ENCODE peak calls at places on chromosomes 6 and 20, in seven cellular contexts. J, N, I, A, F, Y and V are unnamed samples.
A peak's percentile ranks its signal among the peaks of the same experiment; 100 is the strongest.

GRCh38 chr6:21396313-21396712 is 197.2 kb upstream of the SOX4 start:
- DNase-seq in J (no peak), N (peak; percentile 43), I (no peak), A (peak; percentile 61), F (no peak), Y (no peak), V (no peak)

GRCh38 chr20:24379116-24379927 is 90.1 kb upstream of the SYNDIG1 start:
- DNase-seq in J (no peak), N (peak; percentile 93), I (no peak), A (peak; percentile 2), F (no peak), Y (no peak), V (no peak)

GRCh38 chr20:60486345-60486744 is 528.1 kb downstream of the CDH26 start:
- DNase-seq in J (no peak), N (no peak), I (no peak), A (no peak), F (no peak), Y (no peak), V (no peak)

GRCh38 chr6:53616450-53617357 is 48.9 kb downstream of the KLHL31 start:
- DNase-seq in J (no peak), N (no peak), I (no peak), A (no peak), F (no peak), Y (no peak), V (no peak)

GRCh38 chr20:35724321-35725230 is 17.5 kb downstream of the RBM39 start:
- DNase-seq in J (no peak), N (no peak), I (no peak), A (no peak), F (no peak), Y (no peak), V (no peak)

GRCh38 chr6:45555981-45556771 is 178.4 kb upstream of the SUPT3H start:
- DNase-seq in J (no peak), N (peak; percentile 54), I (no peak), A (no peak), F (no peak), Y (no peak), V (no peak)

GRCh38 chr6:22468566-22468965 is 100.8 kb upstream of the HDGFL1 start:
- DNase-seq in J (no peak), N (peak; percentile 4), I (no peak), A (no peak), F (no peak), Y (no peak), V (no peak)

GRCh38 chr6:27617700-27618689 is 145.1 kb upstream of the ZNF184 start:
- DNase-seq in J (no peak), N (peak; percentile 68), I (no peak), A (peak; percentile 81), F (no peak), Y (no peak), V (no peak)

GRCh38 chr6:21357262-21357661 is 236.3 kb upstream of the SOX4 start:
- DNase-seq in J (no peak), N (no peak), I (no peak), A (no peak), F (no peak), Y (no peak), V (no peak)

GRCh38 chr20:44768256-44768655 is 22.6 kb downstream of the KCNK15 start:
- DNase-seq in J (no peak), N (no peak), I (no peak), A (no peak), F (no peak), Y (no peak), V (no peak)

GRCh38 chr6:47473791-47474351 is 3.7 kb upstream of the CD2AP start:
- DNase-seq in J (no peak), N (no peak), I (no peak), A (no peak), F (no peak), Y (no peak), V (no peak)

GRCh38 chr6:135568366-135568765 is 70.8 kb upstream of the AHI1 start:
- DNase-seq in J (no peak), N (peak; percentile 77), I (no peak), A (peak; percentile 82), F (no peak), Y (no peak), V (no peak)

GRCh38 chr20:23889775-23890187 is 10.2 kb upstream of the CST5 start:
- DNase-seq in J (peak; percentile 22), N (peak; percentile 68), I (peak; percentile 36), A (no peak), F (no peak), Y (peak; percentile 66), V (no peak)

GRCh38 chr6:75524322-75524972 is 30.8 kb upstream of the FILIP1 start:
- DNase-seq in J (no peak), N (peak; percentile 63), I (no peak), A (peak; percentile 84), F (no peak), Y (no peak), V (no peak)